ENCODE peak calls at places on chromosome 7, in eight cellular contexts. Y is uterus; Z is CD8-positive, alpha-beta memory T cell; F is heart left ventricle; G is GM23248; B is H54; A is NCI-H1105; Q is lower leg skin. P is an unnamed sample.

GRCh38 chr7:157411580-157411979 is 74.8 kb downstream of the DNAJB6 start:
- DNase-seq in Y (no peak), Z (peak), F (no peak), G (no peak), B (peak), A (no peak), Q (no peak), P (no peak)

GRCh38 chr7:48109848-48110663 is 21.0 kb downstream of the UPP1 start:
- DNase-seq in Y (peak), Z (peak), F (peak), G (peak), B (peak), A (peak), Q (peak), P (peak)

GRCh38 chr7:33725111-33725510 is 180.2 kb upstream of the BMPER start:
- DNase-seq in Y (no peak), Z (no peak), F (no peak), G (no peak), B (no peak), A (peak), Q (no peak), P (no peak)

GRCh38 chr7:99737726-99738125 is 2.7 kb upstream of the CYP3A7 start:
- DNase-seq in Y (no peak), Z (no peak), F (no peak), G (no peak), B (no peak), A (no peak), Q (no peak), P (no peak)

GRCh38 chr7:22935269-22935668 is 78.7 kb downstream of the HYCC1 start:
- DNase-seq in Y (no peak), Z (no peak), F (no peak), G (peak), B (no peak), A (no peak), Q (no peak), P (no peak)

GRCh38 chr7:88243345-88243909 is 23.6 kb upstream of the SRI start:
- DNase-seq in Y (no peak), Z (no peak), F (no peak), G (peak), B (no peak), A (peak), Q (no peak), P (no peak)

GRCh38 chr7:66150471-66150870 is 35.8 kb downstream of the CRCP start:
- DNase-seq in Y (peak), Z (no peak), F (peak), G (peak), B (no peak), A (no peak), Q (peak), P (no peak)

GRCh38 chr7:27170936-27171635 is 3.0 kb downstream of the HOXA10 start:
- DNase-seq in Y (peak), Z (peak), F (peak), G (peak), B (no peak), A (no peak), Q (peak), P (no peak)

GRCh38 chr7:92697414-92697813 is 107.2 kb upstream of the FAM133B start:
- DNase-seq in Y (no peak), Z (no peak), F (no peak), G (no peak), B (no peak), A (no peak), Q (no peak), P (no peak)

GRCh38 chr7:115707236-115707635 is 323.3 kb downstream of the TFEC start:
- DNase-seq in Y (no peak), Z (no peak), F (no peak), G (peak), B (no peak), A (peak), Q (no peak), P (no peak)

GRCh38 chr7:55240418-55241142 is 124.6 kb upstream of the LANCL2 start:
- DNase-seq in Y (no peak), Z (no peak), F (no peak), G (no peak), B (no peak), A (no peak), Q (no peak), P (no peak)

GRCh38 chr7:33418251-33418701 is 288.9 kb downstream of the BBS9 start:
- DNase-seq in Y (no peak), Z (no peak), F (no peak), G (peak), B (peak), A (no peak), Q (no peak), P (no peak)

GRCh38 chr7:71633571-71634008 is 501.6 kb downstream of the GALNT17 start:
- DNase-seq in Y (no peak), Z (no peak), F (no peak), G (peak), B (peak), A (no peak), Q (no peak), P (no peak)

GRCh38 chr7:113444281-113444680 is 325.9 kb upstream of the SMIM30 start:
- DNase-seq in Y (no peak), Z (no peak), F (no peak), G (peak), B (no peak), A (no peak), Q (no peak), P (no peak)

GRCh38 chr7:23335621-23336020 is 36.5 kb downstream of the MALSU1 start:
- DNase-seq in Y (no peak), Z (no peak), F (no peak), G (no peak), B (no peak), A (no peak), Q (no peak), P (no peak)

GRCh38 chr7:1541431-1542162 is 11.1 kb downstream of the MAFK start:
- DNase-seq in Y (peak), Z (no peak), F (no peak), G (no peak), B (no peak), A (no peak), Q (no peak), P (no peak)

GRCh38 chr7:83936056-83936703 is 258.4 kb downstream of the SEMA3A start:
- DNase-seq in Y (peak), Z (no peak), F (peak), G (peak), B (peak), A (peak), Q (no peak), P (no peak)

P was measured in esophagus squamous epithelium.